ENCODE peak calls at places on chromosome 20, in ten cellular contexts. One of them, this sample, is unnamed.
A peak's percentile ranks its signal among the peaks of the same experiment; 100 is the strongest.

GRCh38 chr20:63957690-63958441 is 1.6 kb upstream of the UCKL1 start:
- DNase-seq in tibial nerve: no peak
- DNase-seq in IMR-90: peak; percentile 23
- DNase-seq in endothelial cell of umbilical vein: no peak
- DNase-seq in NB4: peak; percentile 95
- DNase-seq in K562: peak; percentile 74
- DNase-seq in HCT116: peak; percentile 67
- DNase-seq in uterus: no peak
- DNase-seq in testis: no peak
- DNase-seq in Peyer's patch: peak; percentile 90
- DNase-seq in this sample: no peak

GRCh38 chr20:25984933-25985332 is 288.3 kb upstream of the ZNF337 start:
- DNase-seq in tibial nerve: no peak
- DNase-seq in IMR-90: peak; percentile 49
- DNase-seq in endothelial cell of umbilical vein: peak; percentile 37
- DNase-seq in NB4: no peak
- DNase-seq in K562: peak; percentile 10
- DNase-seq in HCT116: no peak
- DNase-seq in uterus: peak; percentile 61
- DNase-seq in testis: peak; percentile 69
- DNase-seq in Peyer's patch: no peak
- DNase-seq in this sample: peak; percentile 77

GRCh38 chr20:52361650-52362049 is 170.1 kb upstream of the ZFP64 start:
- DNase-seq in tibial nerve: no peak
- DNase-seq in IMR-90: no peak
- DNase-seq in endothelial cell of umbilical vein: no peak
- DNase-seq in NB4: no peak
- DNase-seq in K562: no peak
- DNase-seq in HCT116: no peak
- DNase-seq in uterus: no peak
- DNase-seq in testis: no peak
- DNase-seq in Peyer's patch: no peak
- DNase-seq in this sample: no peak

GRCh38 chr20:38883981-38884733 is 42.1 kb upstream of the FAM83D start:
- DNase-seq in tibial nerve: no peak
- DNase-seq in IMR-90: no peak
- DNase-seq in endothelial cell of umbilical vein: no peak
- DNase-seq in NB4: peak; percentile 52
- DNase-seq in K562: no peak
- DNase-seq in HCT116: no peak
- DNase-seq in uterus: no peak
- DNase-seq in testis: no peak
- DNase-seq in Peyer's patch: peak; percentile 26
- DNase-seq in this sample: no peak

GRCh38 chr20:10023911-10024310 is 10.9 kb upstream of the ANKEF1 start:
- DNase-seq in tibial nerve: no peak
- DNase-seq in IMR-90: no peak
- DNase-seq in endothelial cell of umbilical vein: no peak
- DNase-seq in NB4: no peak
- DNase-seq in K562: no peak
- DNase-seq in HCT116: no peak
- DNase-seq in uterus: no peak
- DNase-seq in testis: no peak
- DNase-seq in Peyer's patch: no peak
- DNase-seq in this sample: no peak

GRCh38 chr20:16072220-16072619 is 501.0 kb downstream of the KIF16B start:
- DNase-seq in tibial nerve: no peak
- DNase-seq in IMR-90: no peak
- DNase-seq in endothelial cell of umbilical vein: no peak
- DNase-seq in NB4: no peak
- DNase-seq in K562: no peak
- DNase-seq in HCT116: no peak
- DNase-seq in uterus: no peak
- DNase-seq in testis: no peak
- DNase-seq in Peyer's patch: no peak
- DNase-seq in this sample: no peak

GRCh38 chr20:62887147-62887859 is 25.7 kb upstream of the TCFL5 start:
- DNase-seq in tibial nerve: peak; percentile 32
- DNase-seq in IMR-90: peak; percentile 96
- DNase-seq in endothelial cell of umbilical vein: peak; percentile 23
- DNase-seq in NB4: no peak
- DNase-seq in K562: no peak
- DNase-seq in HCT116: no peak
- DNase-seq in uterus: no peak
- DNase-seq in testis: peak; percentile 50
- DNase-seq in Peyer's patch: peak; percentile 79
- DNase-seq in this sample: peak; percentile 73

GRCh38 chr20:20237093-20237959 is 130.6 kb upstream of the INSM1 start:
- DNase-seq in tibial nerve: peak; percentile 56
- DNase-seq in IMR-90: peak; percentile 14
- DNase-seq in endothelial cell of umbilical vein: peak; percentile 37
- DNase-seq in NB4: peak; percentile 58
- DNase-seq in K562: peak; percentile 53
- DNase-seq in HCT116: peak; percentile 28
- DNase-seq in uterus: no peak
- DNase-seq in testis: peak; percentile 52
- DNase-seq in Peyer's patch: no peak
- DNase-seq in this sample: peak; percentile 32

GRCh38 chr20:40561187-40561586 is 127.8 kb downstream of the MAFB start:
- DNase-seq in tibial nerve: no peak
- DNase-seq in IMR-90: no peak
- DNase-seq in endothelial cell of umbilical vein: no peak
- DNase-seq in NB4: no peak
- DNase-seq in K562: no peak
- DNase-seq in HCT116: no peak
- DNase-seq in uterus: no peak
- DNase-seq in testis: no peak
- DNase-seq in Peyer's patch: no peak
- DNase-seq in this sample: no peak

DNA sequence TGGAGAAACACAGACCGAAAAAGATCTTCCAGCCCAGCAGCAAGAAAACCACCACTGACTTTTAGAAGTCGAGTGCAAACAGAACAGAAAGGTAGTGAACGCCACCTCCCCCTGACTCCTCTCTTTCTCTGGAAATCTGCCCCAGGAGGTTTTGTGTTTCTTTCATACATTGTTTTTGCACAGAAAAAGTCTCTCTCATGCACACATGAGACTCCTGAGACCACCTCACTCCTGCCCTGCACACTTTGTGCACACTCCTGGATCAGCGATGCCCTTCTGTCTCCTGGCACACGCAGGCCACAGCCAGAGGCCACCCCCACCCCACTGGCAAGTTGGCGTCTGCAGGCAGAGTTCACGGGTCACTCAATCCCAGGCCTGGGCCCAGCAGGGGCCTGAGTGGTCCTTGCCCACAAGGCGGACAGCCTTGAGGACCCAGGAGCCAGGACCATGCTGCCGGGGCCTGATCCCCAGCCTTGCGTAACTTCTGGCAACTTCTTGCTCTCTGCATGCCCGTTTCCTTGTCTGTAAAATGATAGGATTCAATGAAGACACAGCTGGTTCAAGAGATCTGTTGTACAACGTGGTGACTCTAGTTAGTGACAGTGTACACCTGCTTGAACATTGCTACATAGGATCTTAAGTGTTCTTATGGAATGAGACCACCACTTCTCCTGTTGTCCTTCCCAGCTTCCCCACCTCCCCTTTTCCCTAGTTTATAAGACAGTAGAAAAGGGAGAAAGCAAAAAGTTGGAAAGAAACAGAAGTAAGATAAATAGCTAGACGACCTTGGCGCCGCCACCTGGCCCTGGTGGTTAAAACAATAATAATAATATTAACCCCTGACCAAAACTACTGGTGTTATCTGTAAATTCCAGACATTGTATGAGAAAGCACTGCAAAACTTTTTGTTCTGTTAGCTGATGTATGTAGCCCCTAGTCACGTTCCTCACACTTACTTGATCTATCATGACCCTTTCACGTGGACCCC is 30.2 kb upstream of the CST7 start:
- DNase-seq in tibial nerve: no peak
- DNase-seq in IMR-90: no peak
- DNase-seq in endothelial cell of umbilical vein: no peak
- DNase-seq in NB4: no peak
- DNase-seq in K562: no peak
- DNase-seq in HCT116: no peak
- DNase-seq in uterus: no peak
- DNase-seq in testis: no peak
- DNase-seq in Peyer's patch: peak; percentile 29
- DNase-seq in this sample: no peak
- TF ChIP-seq CTCF in tibial nerve: no peak
- TF ChIP-seq CTCF in IMR-90: no peak
- TF ChIP-seq CTCF in endothelial cell of umbilical vein: no peak
- TF ChIP-seq CTCF in NB4: no peak
- TF ChIP-seq CTCF in K562: no peak
- TF ChIP-seq CTCF in HCT116: no peak
- TF ChIP-seq CTCF in uterus: no peak
- TF ChIP-seq CTCF in testis: no peak
- TF ChIP-seq CTCF in Peyer's patch: no peak
- TF ChIP-seq CTCF in this sample: no peak

GRCh38 chr20:546353-546752 is 2.8 kb upstream of the CSNK2A1 start:
- DNase-seq in tibial nerve: no peak
- DNase-seq in IMR-90: no peak
- DNase-seq in endothelial cell of umbilical vein: no peak
- DNase-seq in NB4: no peak
- DNase-seq in K562: no peak
- DNase-seq in HCT116: no peak
- DNase-seq in uterus: no peak
- DNase-seq in testis: no peak
- DNase-seq in Peyer's patch: no peak
- DNase-seq in this sample: no peak

GRCh38 chr20:543369-544152 is at the start of gene CSNK2A1:
- DNase-seq in tibial nerve: peak; percentile 92
- DNase-seq in IMR-90: peak; percentile 94
- DNase-seq in endothelial cell of umbilical vein: peak; percentile 97
- DNase-seq in NB4: peak; percentile 97
- DNase-seq in K562: peak; percentile 85
- DNase-seq in HCT116: peak; percentile 89
- DNase-seq in uterus: peak; percentile 92
- DNase-seq in testis: peak; percentile 96
- DNase-seq in Peyer's patch: peak; percentile 96
- DNase-seq in this sample: peak; percentile 97

GRCh38 chr20:547394-547793 is 3.8 kb upstream of the CSNK2A1 start:
- DNase-seq in tibial nerve: no peak
- DNase-seq in IMR-90: no peak
- DNase-seq in endothelial cell of umbilical vein: no peak
- DNase-seq in NB4: no peak
- DNase-seq in K562: no peak
- DNase-seq in HCT116: no peak
- DNase-seq in uterus: no peak
- DNase-seq in testis: no peak
- DNase-seq in Peyer's patch: no peak
- DNase-seq in this sample: no peak

GRCh38 chr20:542777-543368 is 717 bp downstream of the CSNK2A1 start:
- DNase-seq in tibial nerve: no peak
- DNase-seq in IMR-90: no peak
- DNase-seq in endothelial cell of umbilical vein: no peak
- DNase-seq in NB4: peak; percentile 58
- DNase-seq in K562: no peak
- DNase-seq in HCT116: no peak
- DNase-seq in uterus: no peak
- DNase-seq in testis: peak; percentile 43
- DNase-seq in Peyer's patch: no peak
- DNase-seq in this sample: no peak

DNA sequence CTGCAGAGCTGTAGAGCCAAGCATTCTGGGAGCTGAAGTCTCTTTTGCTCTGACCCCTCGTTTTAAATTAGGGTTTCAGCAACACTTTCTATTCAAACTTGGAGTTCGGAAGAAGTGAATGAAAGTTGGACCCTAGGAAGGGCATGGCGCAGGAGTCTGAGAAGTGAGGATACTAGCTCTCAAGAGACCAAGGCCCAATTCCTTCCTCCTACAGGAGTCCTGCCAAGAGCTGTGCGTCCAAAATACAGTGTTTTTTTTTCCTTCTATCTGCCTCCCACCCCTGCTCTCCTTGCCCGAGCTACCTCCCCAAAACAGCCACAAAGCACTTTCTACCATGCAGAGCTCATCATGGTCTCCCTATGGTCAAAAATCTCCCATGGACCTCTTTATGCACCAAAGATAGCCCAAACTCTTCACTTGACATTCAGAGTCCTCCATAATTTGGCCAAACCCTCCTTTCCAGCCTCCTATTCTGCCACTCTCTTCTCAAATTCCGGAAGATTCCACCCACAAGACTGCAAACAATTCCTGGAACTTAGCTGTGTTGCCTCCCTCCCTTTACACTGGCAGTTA is 649 bp upstream of the CSNK2A1 start:
- DNase-seq in tibial nerve: no peak
- DNase-seq in IMR-90: no peak
- DNase-seq in endothelial cell of umbilical vein: no peak
- DNase-seq in NB4: no peak
- DNase-seq in K562: no peak
- DNase-seq in HCT116: no peak
- DNase-seq in uterus: no peak
- DNase-seq in testis: no peak
- DNase-seq in Peyer's patch: no peak
- DNase-seq in this sample: no peak
- H3K4me3 ChIP-seq in tibial nerve: peak overlapping the region; percentile 97
- H3K4me3 ChIP-seq in IMR-90: no peak overlapping the region
- H3K4me3 ChIP-seq in endothelial cell of umbilical vein: peak overlapping the region; percentile 93
- H3K4me3 ChIP-seq in NB4: peak overlapping the region; percentile 58
- H3K4me3 ChIP-seq in K562: peak overlapping the region; percentile 94
- H3K4me3 ChIP-seq in HCT116: peak overlapping the region; percentile 98
- H3K4me3 ChIP-seq in uterus: peak overlapping the region; percentile 87
- H3K4me3 ChIP-seq in testis: peak overlapping the region; percentile 99
- H3K4me3 ChIP-seq in Peyer's patch: peak overlapping the region; percentile 99
- H3K4me3 ChIP-seq in this sample: peak overlapping the region; percentile 99

GRCh38 chr20:49770634-49771033 is 42.0 kb upstream of the SLC9A8 start:
- DNase-seq in tibial nerve: no peak
- DNase-seq in IMR-90: no peak
- DNase-seq in endothelial cell of umbilical vein: no peak
- DNase-seq in NB4: no peak
- DNase-seq in K562: no peak
- DNase-seq in HCT116: no peak
- DNase-seq in uterus: no peak
- DNase-seq in testis: no peak
- DNase-seq in Peyer's patch: no peak
- DNase-seq in this sample: no peak

GRCh38 chr20:49779972-49780371 is 32.7 kb upstream of the SLC9A8 start:
- DNase-seq in tibial nerve: no peak
- DNase-seq in IMR-90: no peak
- DNase-seq in endothelial cell of umbilical vein: no peak
- DNase-seq in NB4: no peak
- DNase-seq in K562: no peak
- DNase-seq in HCT116: no peak
- DNase-seq in uterus: no peak
- DNase-seq in testis: no peak
- DNase-seq in Peyer's patch: no peak
- DNase-seq in this sample: no peak

GRCh38 chr20:49775229-49775693 is 37.4 kb upstream of the SLC9A8 start:
- DNase-seq in tibial nerve: peak; percentile 36
- DNase-seq in IMR-90: peak; percentile 72
- DNase-seq in endothelial cell of umbilical vein: peak; percentile 98
- DNase-seq in NB4: peak; percentile 62
- DNase-seq in K562: peak; percentile 52
- DNase-seq in HCT116: peak; percentile 77
- DNase-seq in uterus: peak; percentile 85
- DNase-seq in testis: peak; percentile 79
- DNase-seq in Peyer's patch: peak; percentile 67
- DNase-seq in this sample: no peak
- TF ChIP-seq POLR2A in tibial nerve: no peak
- TF ChIP-seq POLR2A in IMR-90: no peak
- TF ChIP-seq POLR2A in endothelial cell of umbilical vein: peak; percentile 21
- TF ChIP-seq POLR2A in NB4: no peak
- TF ChIP-seq POLR2A in K562: no peak
- TF ChIP-seq POLR2A in HCT116: no peak
- TF ChIP-seq POLR2A in uterus: no peak
- TF ChIP-seq POLR2A in testis: no peak
- TF ChIP-seq POLR2A in Peyer's patch: no peak
- TF ChIP-seq POLR2A in this sample: no peak

GRCh38 chr20:14761903-14762302 is 424.5 kb upstream of the FLRT3 start:
- DNase-seq in tibial nerve: no peak
- DNase-seq in IMR-90: no peak
- DNase-seq in endothelial cell of umbilical vein: no peak
- DNase-seq in NB4: no peak
- DNase-seq in K562: no peak
- DNase-seq in HCT116: no peak
- DNase-seq in uterus: no peak
- DNase-seq in testis: no peak
- DNase-seq in Peyer's patch: no peak
- DNase-seq in this sample: no peak
- TF ChIP-seq CTCF in tibial nerve: no peak
- TF ChIP-seq CTCF in IMR-90: no peak
- TF ChIP-seq CTCF in endothelial cell of umbilical vein: no peak
- TF ChIP-seq CTCF in NB4: no peak
- TF ChIP-seq CTCF in K562: no peak
- TF ChIP-seq CTCF in HCT116: peak; percentile 5
- TF ChIP-seq CTCF in uterus: no peak
- TF ChIP-seq CTCF in testis: no peak
- TF ChIP-seq CTCF in Peyer's patch: no peak
- TF ChIP-seq CTCF in this sample: no peak

This sample was measured in heart left ventricle.